ENCODE peak calls at places on chromosomes 7 and 10, in five cellular contexts. C is SK-N-SH, E is GM23248, D is PC-9, V is PC-3. Z is an unnamed sample. For H3K9me2 and H3K4me1, the result is how much of the 10 kb centered on the place peaks cover.

GRCh38 chr7:151790095-151790825 is 86.7 kb downstream of the PRKAG2 start:
- DNase-seq in D (no peak), E (no peak), V (no peak), C (no peak), Z (no peak)

GRCh38 chr7:116902811-116903210 is 40.4 kb downstream of the CAPZA2 start:
- DNase-seq in E (no peak), C (no peak), D (no peak), V (no peak), Z (no peak)

GRCh38 chr10:14548474-14548873 is 217.8 kb upstream of the FRMD4A start:
- DNase-seq in V (no peak), E (no peak), C (no peak), D (no peak), Z (no peak)

GRCh38 chr7:13532028-13532753 is 457.3 kb downstream of the ETV1 start:
- DNase-seq in D (no peak), E (no peak), C (peak), V (no peak), Z (peak)

GRCh38 chr7:157850481-157851444 is 514.0 kb downstream of the DNAJB6 start:
- DNase-seq in D (no peak), C (no peak), E (no peak), V (no peak), Z (no peak)

GRCh38 chr10:114603943-114604342 is 54.1 kb downstream of the ABLIM1 start:
- DNase-seq in E (no peak), V (peak), C (no peak), D (no peak), Z (no peak)

GRCh38 chr7:146701166-146701565 is 584.6 kb downstream of the CNTNAP2 start:
- DNase-seq in E (no peak), D (no peak), V (no peak), C (no peak), Z (no peak)

GRCh38 chr7:138579136-138579535 is 119.1 kb downstream of the TRIM24 start:
- DNase-seq in C (no peak), V (no peak), D (no peak), E (no peak), Z (no peak)

GRCh38 chr10:96560489-96560888 is 26.3 kb downstream of the TM9SF3 start:
- DNase-seq in V (no peak), D (no peak), C (no peak), E (no peak), Z (no peak)

GRCh38 chr10:48731654-48732053 is 47.0 kb downstream of the WDFY4 start:
- DNase-seq in E (no peak), C (no peak), D (no peak), V (no peak), Z (no peak)

GRCh38 chr10:4981722-4982471 is 18.7 kb downstream of the AKR1C1 start:
- DNase-seq in V (peak), E (peak), D (peak), C (peak), Z (peak)

GRCh38 chr10:9824546-9825164 is 1193.0 kb upstream of the CELF2 start:
- DNase-seq in C (no peak), E (no peak), D (no peak), V (no peak), Z (peak)

GRCh38 chr7:68715907-68716306 is 882.4 kb upstream of the AUTS2 start:
- DNase-seq in E (no peak), V (no peak), C (no peak), D (no peak), Z (no peak)

GRCh38 chr7:98802088-98802780 is 67.6 kb downstream of the TMEM130 start:
- DNase-seq in E (peak), V (peak), C (peak), D (peak), Z (peak)

GRCh38 chr7:116953727-116954442 is 584 bp downstream of the ST7 start:
- DNase-seq in C (peak), D (peak), E (peak), V (peak), Z (peak)

GRCh38 chr10:48439031-48439430 is 132.6 kb downstream of the MAPK8 start:
- DNase-seq in D (no peak), E (peak), V (peak), C (no peak), Z (no peak)

GRCh38 chr10:13834581-13835286 is 248.0 kb downstream of the PRPF18 start:
- DNase-seq in D (no peak), C (peak), V (no peak), E (no peak), Z (no peak)

GRCh38 chr7:2499719-2500430 is 19.7 kb upstream of the LFNG start:
- DNase-seq in V (no peak), D (no peak), C (no peak), E (no peak), Z (no peak)

GRCh38 chr7:116511552-116512523 is 12.3 kb downstream of the CAV2 start:
- DNase-seq in C (no peak), V (peak), D (peak), E (peak), Z (peak)

GRCh38 chr10:124339119-124339807 is 79.5 kb downstream of the OAT start:
- DNase-seq in C (no peak), V (no peak), E (no peak), D (no peak), Z (no peak)

GRCh38 chr7:92200791-92201190 is 21.8 kb upstream of the LRRD1 start:
- DNase-seq in E (no peak), V (no peak), D (no peak), C (no peak), Z (no peak)

GRCh38 chr7:151087247-151088018 is 1.2 kb downstream of the AGAP3 start:
- DNase-seq in D (peak), C (peak), V (peak), E (peak), Z (no peak)

GRCh38 chr10:120460776-120461175 is 3.7 kb downstream of the PLPP4 start:
- DNase-seq in V (peak), C (no peak), D (no peak), E (peak), Z (no peak)

GRCh38 chr10:73044378-73045285 is 52.0 kb downstream of the P4HA1 start:
- DNase-seq in E (peak), D (peak), C (no peak), V (peak), Z (no peak)

GRCh38 chr7:73560035-73560835 is 2.7 kb upstream of the BCL7B start:
- DNase-seq in C (peak), D (no peak), E (peak), V (peak), Z (no peak)

GRCh38 chr10:118850418-118851061 is 95.8 kb upstream of the CACUL1 start:
- DNase-seq in E (peak), D (peak), C (peak), V (peak), Z (peak)

GRCh38 chr7:27080844-27081423 is 14.9 kb downstream of the HOXA1 start:
- DNase-seq in E (peak), V (peak), C (no peak), D (peak), Z (no peak)

GRCh38 chr10:78359641-78360091 is 326.0 kb downstream of the RPS24 start:
- DNase-seq in C (peak), D (no peak), E (no peak), V (no peak), Z (no peak)

GRCh38 chr7:141366098-141366621 is 185.1 kb upstream of the AGK start:
- DNase-seq in C (no peak), E (no peak), D (no peak), V (no peak), Z (no peak)

GRCh38 chr7:142301923-142302550 is 44.2 kb upstream of the PRSS58 start:
- DNase-seq in E (peak), C (peak), D (no peak), V (peak), Z (peak)

GRCh38 chr7:19558527-19558926 is 150.3 kb downstream of the POLR1F start:
- DNase-seq in V (peak), E (peak), C (no peak), D (no peak), Z (no peak)

GRCh38 chr10:3622845-3623621 is 162.0 kb downstream of the KLF6 start:
- DNase-seq in V (no peak), D (peak), E (no peak), C (no peak), Z (no peak)

GRCh38 chr7:93697901-93698300 is 123.4 kb upstream of the CALCR start:
- DNase-seq in V (no peak), E (no peak), D (no peak), C (no peak), Z (no peak)

GRCh38 chr10:103547391-103547946 is 54.0 kb downstream of the NEURL1 start:
- DNase-seq in C (peak), D (no peak), V (no peak), E (no peak), Z (no peak)

GRCh38 chr7:90516257-90516656 is 46.8 kb downstream of the PTTG1IP2 start:
- DNase-seq in E (no peak), V (no peak), D (no peak), C (no peak), Z (no peak)

GRCh38 chr10:73577788-73578187 is 13.4 kb downstream of the USP54 start:
- DNase-seq in D (peak), V (peak), E (peak), C (no peak), Z (no peak)

GRCh38 chr7:116232402-116232749 is 22.0 kb downstream of the TES start:
- DNase-seq in C (no peak), V (peak), D (no peak), E (peak), Z (no peak)

GRCh38 chr10:116891208-116891607 is 41.9 kb downstream of the ENO4 start:
- DNase-seq in C (peak), V (peak), E (peak), D (no peak), Z (no peak)

GRCh38 chr10:99297033-99297432 is 32.1 kb upstream of the CNNM1 start:
- DNase-seq in C (peak), E (no peak), D (no peak), V (no peak), Z (peak)

GRCh38 chr10:5117021-5117420 is 22.8 kb downstream of the AKR1C3 start:
- DNase-seq in E (no peak), V (no peak), C (no peak), D (no peak), Z (no peak)

GRCh38 chr7:131897016-131897789 is 340.8 kb upstream of the PODXL start:
- DNase-seq in D (no peak), E (peak), V (peak), C (peak), Z (no peak)
- H3K9me2 ChIP-seq in D (under half), E (under half), V (under half), C (under half), Z (under half)

DNA sequence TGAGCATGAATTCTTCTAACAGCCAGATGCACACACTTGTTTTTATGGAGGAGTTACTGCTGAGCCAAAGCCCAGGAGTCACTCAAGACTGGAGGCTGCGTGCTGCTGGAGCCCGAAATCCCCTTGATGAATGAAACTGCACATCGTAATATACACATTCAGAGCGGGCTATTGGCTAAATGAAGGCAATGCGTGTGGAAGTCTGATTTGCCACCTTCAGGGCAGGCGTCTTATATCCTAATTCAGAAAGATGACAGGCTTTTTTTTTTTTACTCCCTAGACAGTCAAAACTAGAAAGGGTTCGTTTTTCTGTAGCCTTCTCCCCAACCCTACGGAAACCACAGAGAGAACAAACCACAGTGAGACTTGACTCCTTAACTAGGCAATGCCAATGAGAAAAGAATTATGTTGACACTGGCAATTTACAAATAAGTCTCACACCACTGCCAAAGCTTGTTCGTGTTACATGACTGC is 227.2 kb upstream of the KLF14 start:
- DNase-seq in V (no peak), E (peak), D (peak), C (no peak), Z (peak)
- H3K4me1 ChIP-seq in V (under half), E (half or more), D (under half), C (half or more), Z (half or more)

GRCh38 chr7:114922652-114923402 is 933 bp downstream of the MDFIC start:
- DNase-seq in D (peak), E (peak), V (peak), C (peak), Z (no peak)

GRCh38 chr7:114923403-114923713 is 1.5 kb downstream of the MDFIC start:
- DNase-seq in E (no peak), C (no peak), D (no peak), V (no peak), Z (no peak)

GRCh38 chr7:114925443-114925842 is 3.5 kb downstream of the MDFIC start:
- DNase-seq in V (no peak), C (no peak), D (no peak), E (no peak), Z (no peak)

GRCh38 chr7:114922151-114922651 is 307 bp downstream of the MDFIC start:
- DNase-seq in C (peak), E (peak), V (peak), D (peak), Z (no peak)

GRCh38 chr7:114924066-114924712 is 2.3 kb downstream of the MDFIC start:
- DNase-seq in D (no peak), C (no peak), V (no peak), E (peak), Z (no peak)
- H3K4me3 ChIP-seq in D (peak), C (no peak), V (peak), E (peak), Z (no peak)

GRCh38 chr7:54709283-54709682 is 49.7 kb downstream of the SEC61G start:
- DNase-seq in V (no peak), C (no peak), E (no peak), D (no peak), Z (no peak)

GRCh38 chr7:54711900-54712595 is 47.0 kb downstream of the SEC61G start:
- DNase-seq in V (no peak), E (no peak), D (no peak), C (no peak), Z (no peak)

DNA sequence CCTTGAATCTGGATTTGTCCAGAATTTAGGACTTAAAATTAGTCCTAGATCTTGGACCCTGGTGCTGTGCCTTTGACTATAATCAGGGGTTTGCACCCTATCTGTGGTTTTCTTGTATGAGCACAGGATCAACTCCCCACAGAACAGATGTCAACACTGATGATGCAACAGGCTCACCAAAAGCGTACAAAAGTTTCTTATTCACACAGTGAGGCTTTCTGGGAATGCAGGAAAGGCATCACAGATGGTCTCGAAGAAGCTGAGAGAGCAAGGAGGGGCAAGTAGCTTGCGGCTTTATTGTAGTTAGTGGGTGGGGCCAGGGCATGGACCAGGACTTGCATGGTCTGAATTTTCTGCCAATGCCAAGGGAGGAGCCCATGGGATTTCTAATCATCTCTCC is 46.2 kb downstream of the SEC61G start:
- DNase-seq in D (no peak), V (no peak), C (no peak), E (no peak), Z (no peak)
- H3K9me2 ChIP-seq in D (under half), V (under half), C (under half), E (under half), Z (under half)

GRCh38 chr10:28575852-28576251 is 42.9 kb downstream of the WAC start:
- DNase-seq in E (no peak), C (no peak), D (no peak), V (no peak), Z (no peak)

GRCh38 chr10:28581916-28582315 is 49.0 kb downstream of the WAC start:
- DNase-seq in D (no peak), V (no peak), E (no peak), C (no peak), Z (no peak)

GRCh38 chr10:28580825-28581224 is 47.9 kb downstream of the WAC start:
- DNase-seq in E (no peak), V (peak), C (no peak), D (no peak), Z (no peak)

GRCh38 chr10:28577506-28577905 is 44.6 kb downstream of the WAC start:
- DNase-seq in D (no peak), C (no peak), E (no peak), V (no peak), Z (no peak)

DNA sequence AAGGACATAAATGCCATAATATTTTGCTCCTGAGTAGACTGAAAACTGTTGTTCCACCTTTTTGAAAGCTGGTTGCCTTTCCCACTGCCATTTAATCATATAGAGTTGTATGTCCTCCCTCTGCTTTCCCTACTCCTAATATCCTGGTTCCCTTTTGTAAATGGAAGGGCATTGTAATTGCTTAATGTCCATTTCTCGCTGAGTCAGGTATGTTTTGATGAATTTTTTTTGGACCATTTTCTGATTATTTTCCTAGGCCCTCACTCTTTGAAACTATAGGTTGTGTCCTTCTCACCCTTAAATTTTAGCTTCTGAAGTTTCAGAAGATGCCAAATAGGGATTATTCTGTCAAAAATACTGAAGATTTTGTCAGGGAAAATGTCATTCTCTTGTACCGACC is 45.5 kb downstream of the WAC start:
- DNase-seq in C (no peak), E (no peak), V (no peak), D (no peak), Z (no peak)
- H3K4me1 ChIP-seq in C (under half), E (under half), V (under half), D (under half), Z (under half)

Z was measured in Karpas-422.